ENCODE peak calls at places on chromosomes 5 and 9, in nine cellular contexts. O is iPS-NIHi11; F is lower leg skin; Y is activated CD8-positive, alpha-beta memory T cell treated with anti-CD3 and anti-CD28 coated beads, Interleukin-2, amount 50 U/mL, for 4 hours; A is HT-29; J is EL; I is iris pigment epithelial cell; K is foreskin fibroblast; M is T-helper 9 cell. C is an unnamed sample.

GRCh38 chr5:158590936-158591863 is 508.5 kb downstream of the EBF1 start:
- DNase-seq in I (peak), Y (no peak), O (peak), A (no peak), J (peak), F (no peak), K (peak), M (no peak), C (no peak)

GRCh38 chr5:77223653-77224052 is 13.2 kb downstream of the PDE8B start:
- DNase-seq in J (no peak), K (no peak), F (no peak), M (no peak), A (no peak), I (no peak), O (no peak), Y (no peak), C (no peak)

GRCh38 chr5:124866355-124867063 is 120.1 kb upstream of the ZNF608 start:
- DNase-seq in M (no peak), K (peak), F (no peak), A (no peak), J (peak), Y (no peak), O (no peak), I (no peak), C (no peak)

GRCh38 chr5:180830253-180831138 is 27.9 kb upstream of the MGAT1 start:
- DNase-seq in K (no peak), Y (peak), J (no peak), A (peak), M (peak), I (peak), F (peak), O (peak), C (peak)

GRCh38 chr5:158599132-158599531 is 500.6 kb downstream of the EBF1 start:
- DNase-seq in O (no peak), Y (no peak), A (no peak), I (peak), K (peak), J (peak), F (no peak), M (no peak), C (no peak)

GRCh38 chr9:19922476-19923118 is 133.8 kb upstream of the SLC24A2 start:
- DNase-seq in M (no peak), O (peak), J (peak), K (peak), A (peak), F (no peak), I (peak), Y (no peak), C (no peak)

GRCh38 chr5:157859227-157859575 is 256 bp upstream of the CLINT1 start:
- DNase-seq in I (no peak), J (no peak), O (no peak), M (no peak), K (no peak), A (no peak), F (no peak), Y (no peak), C (no peak)

GRCh38 chr9:111731916-111732315 is 62.8 kb downstream of the SHOC1 start:
- DNase-seq in O (no peak), F (no peak), M (no peak), I (peak), J (peak), Y (no peak), A (no peak), K (peak), C (no peak)

GRCh38 chr5:68999181-68999580 is 94.6 kb upstream of the SLC30A5 start:
- DNase-seq in K (no peak), Y (no peak), M (no peak), A (no peak), F (no peak), O (no peak), I (no peak), J (no peak), C (no peak)

GRCh38 chr5:80255425-80255751 is 460 bp downstream of the SERINC5 start:
- DNase-seq in M (no peak), Y (peak), J (peak), O (peak), K (peak), F (peak), I (peak), A (no peak), C (peak)

GRCh38 chr5:173324115-173325001 is 3.9 kb downstream of the STC2 start:
- DNase-seq in F (peak), A (no peak), I (no peak), J (peak), M (no peak), K (peak), Y (no peak), O (no peak), C (no peak)

GRCh38 chr5:175047048-175047447 is 322.7 kb downstream of the MSX2 start:
- DNase-seq in J (no peak), Y (no peak), K (no peak), A (no peak), F (no peak), I (no peak), M (no peak), O (no peak), C (no peak)

GRCh38 chr5:15885156-15885555 is 294.4 kb downstream of the MARCHF11 start:
- DNase-seq in F (no peak), I (peak), A (no peak), O (no peak), Y (no peak), M (no peak), K (no peak), J (peak), C (no peak)

GRCh38 chr9:108217601-108218190 is 638.1 kb downstream of the ACTL7B start:
- DNase-seq in I (no peak), O (no peak), M (no peak), K (no peak), A (no peak), Y (no peak), F (no peak), J (no peak), C (no peak)

GRCh38 chr9:20729545-20729944 is 45.5 kb downstream of the FOCAD start:
- DNase-seq in J (peak), M (no peak), Y (no peak), K (peak), I (no peak), F (no peak), A (no peak), O (no peak), C (no peak)

GRCh38 chr5:67051164-67051563 is 145.4 kb downstream of the CD180 start:
- DNase-seq in O (no peak), K (no peak), J (no peak), M (no peak), A (peak), Y (no peak), I (no peak), F (no peak), C (no peak)

GRCh38 chr9:74006935-74007334 is 490.2 kb upstream of the RORB start:
- DNase-seq in O (peak), A (peak), F (no peak), M (no peak), K (peak), Y (no peak), J (no peak), I (peak), C (no peak)

GRCh38 chr5:80474929-80475328 is 13.0 kb upstream of the FAM151B start:
- DNase-seq in O (no peak), J (no peak), A (no peak), I (peak), K (no peak), M (no peak), F (no peak), Y (no peak), C (no peak)

GRCh38 chr9:92295827-92296258 is 2.3 kb upstream of the IARS1 start:
- DNase-seq in K (peak), A (no peak), J (no peak), Y (no peak), F (no peak), O (no peak), M (no peak), I (no peak), C (no peak)

GRCh38 chr5:97534166-97534565 is 351.1 kb upstream of the RIOK2 start:
- DNase-seq in I (peak), O (peak), M (no peak), Y (no peak), A (peak), F (no peak), K (peak), J (peak), C (no peak)

GRCh38 chr5:124235576-124235975 is 510.9 kb downstream of the ZNF608 start:
- DNase-seq in J (no peak), I (no peak), K (no peak), A (no peak), Y (no peak), M (no peak), O (peak), F (no peak), C (no peak)

GRCh38 chr9:111095423-111095822 is 57.2 kb upstream of the LPAR1 start:
- DNase-seq in Y (no peak), A (no peak), J (no peak), O (no peak), K (peak), I (no peak), M (no peak), F (no peak), C (no peak)

GRCh38 chr5:76483433-76483832 is 80.3 kb downstream of the IQGAP2 start:
- DNase-seq in A (peak), I (no peak), O (peak), J (no peak), Y (no peak), K (no peak), M (no peak), F (peak), C (no peak)

GRCh38 chr9:38020251-38021076 is 48.6 kb downstream of the SHB start:
- DNase-seq in O (no peak), M (no peak), J (no peak), A (no peak), Y (no peak), K (no peak), F (no peak), I (no peak), C (no peak)

GRCh38 chr5:142829821-142830220 is 59.6 kb downstream of the ARHGAP26 start:
- DNase-seq in I (peak), F (no peak), M (no peak), J (peak), Y (no peak), O (no peak), K (peak), A (no peak), C (no peak)

GRCh38 chr9:17580119-17580518 is 1.3 kb downstream of the SH3GL2 start:
- DNase-seq in F (no peak), I (no peak), A (no peak), M (no peak), O (no peak), Y (no peak), K (no peak), J (no peak), C (no peak)

GRCh38 chr9:82438581-82438980 is 450.0 kb downstream of the SPATA31D1 start:
- DNase-seq in O (no peak), K (no peak), J (no peak), I (no peak), M (no peak), F (no peak), A (no peak), Y (no peak), C (no peak)

GRCh38 chr9:107976767-107977166 is 487.2 kb upstream of the KLF4 start:
- DNase-seq in I (no peak), A (peak), Y (no peak), M (no peak), O (no peak), F (peak), J (no peak), K (peak), C (no peak)

GRCh38 chr5:169895876-169896275 is 84.4 kb downstream of the INSYN2B start:
- DNase-seq in A (no peak), O (no peak), Y (no peak), J (no peak), K (no peak), I (no peak), F (no peak), M (no peak), C (no peak)

GRCh38 chr9:28810375-28811075 is 1237.2 kb upstream of the C9orf72 start:
- DNase-seq in A (no peak), K (peak), M (no peak), J (no peak), O (no peak), Y (no peak), F (no peak), I (peak), C (no peak)

GRCh38 chr9:133715295-133715865 is 22.8 kb downstream of the SARDH start:
- DNase-seq in O (no peak), K (peak), M (no peak), I (peak), F (no peak), Y (no peak), J (peak), A (no peak), C (no peak)

GRCh38 chr5:14204785-14205321 is 61.7 kb downstream of the TRIO start:
- DNase-seq in A (peak), I (peak), Y (no peak), O (no peak), K (peak), J (peak), M (no peak), F (peak), C (no peak)

GRCh38 chr5:150097152-150097551 is 10.8 kb upstream of the CSF1R start:
- DNase-seq in A (no peak), M (no peak), J (no peak), O (no peak), Y (no peak), K (no peak), I (no peak), F (no peak), C (no peak)

GRCh38 chr9:4604678-4605095 is 57.4 kb upstream of the PLPP6 start:
- DNase-seq in Y (peak), F (peak), M (peak), K (peak), O (peak), A (peak), J (peak), I (peak), C (peak)

GRCh38 chr9:87223397-87224246 is 274.0 kb upstream of the DAPK1 start:
- DNase-seq in M (no peak), J (peak), Y (no peak), A (peak), I (no peak), O (no peak), F (no peak), K (peak), C (no peak)

C was measured in activated T-helper 1 cell treated with Interleukin-2 at 50 U/mL for 16 hours.